ENCODE peak calls at places on chromosomes 7 and 10, in six cellular contexts. Q is HCT116, J is gastrocnemius medialis, G is right lobe of liver, L is IMR-90, U is upper lobe of left lung. D is an unnamed sample.
A peak's percentile ranks its signal among the peaks of the same experiment; 100 is the strongest.

GRCh38 chr10:19707376-19707775 is 108.9 kb upstream of the PLXDC2 start:
- ATAC-seq in J (no peak), U (no peak), G (no peak), Q (no peak), L (no peak), D (no peak)

GRCh38 chr10:60170250-60170649 is 219.4 kb downstream of the ANK3 start:
- ATAC-seq in U (no peak), J (no peak), L (peak; percentile 96), Q (no peak), G (no peak), D (no peak)

GRCh38 chr7:31464601-31465000 is 49.3 kb upstream of the ITPRID1 start:
- ATAC-seq in Q (no peak), J (no peak), L (no peak), U (no peak), G (no peak), D (no peak)

GRCh38 chr10:65294329-65294728 is 1631.5 kb upstream of the LRRTM3 start:
- ATAC-seq in Q (no peak), L (no peak), U (no peak), G (peak; percentile 51), J (no peak), D (no peak)

GRCh38 chr10:124497196-124497990 is 35.8 kb downstream of the LHPP start:
- ATAC-seq in G (no peak), U (no peak), Q (no peak), L (no peak), J (no peak), D (no peak)

GRCh38 chr10:30365278-30365677 is 16.2 kb upstream of the MTPAP start:
- ATAC-seq in G (no peak), L (no peak), Q (peak; percentile 79), U (no peak), J (no peak), D (no peak)

GRCh38 chr10:67156239-67156638 is 230.4 kb downstream of the LRRTM3 start:
- ATAC-seq in J (no peak), G (no peak), Q (no peak), L (no peak), U (no peak), D (no peak)

GRCh38 chr7:69922011-69922803 is 323.9 kb downstream of the AUTS2 start:
- ATAC-seq in L (no peak), J (no peak), G (no peak), U (no peak), Q (no peak), D (no peak)

GRCh38 chr7:10237306-10237705 is 736.4 kb upstream of the PHF14 start:
- ATAC-seq in Q (no peak), U (no peak), G (peak; percentile 91), L (no peak), J (no peak), D (no peak)

DNA sequence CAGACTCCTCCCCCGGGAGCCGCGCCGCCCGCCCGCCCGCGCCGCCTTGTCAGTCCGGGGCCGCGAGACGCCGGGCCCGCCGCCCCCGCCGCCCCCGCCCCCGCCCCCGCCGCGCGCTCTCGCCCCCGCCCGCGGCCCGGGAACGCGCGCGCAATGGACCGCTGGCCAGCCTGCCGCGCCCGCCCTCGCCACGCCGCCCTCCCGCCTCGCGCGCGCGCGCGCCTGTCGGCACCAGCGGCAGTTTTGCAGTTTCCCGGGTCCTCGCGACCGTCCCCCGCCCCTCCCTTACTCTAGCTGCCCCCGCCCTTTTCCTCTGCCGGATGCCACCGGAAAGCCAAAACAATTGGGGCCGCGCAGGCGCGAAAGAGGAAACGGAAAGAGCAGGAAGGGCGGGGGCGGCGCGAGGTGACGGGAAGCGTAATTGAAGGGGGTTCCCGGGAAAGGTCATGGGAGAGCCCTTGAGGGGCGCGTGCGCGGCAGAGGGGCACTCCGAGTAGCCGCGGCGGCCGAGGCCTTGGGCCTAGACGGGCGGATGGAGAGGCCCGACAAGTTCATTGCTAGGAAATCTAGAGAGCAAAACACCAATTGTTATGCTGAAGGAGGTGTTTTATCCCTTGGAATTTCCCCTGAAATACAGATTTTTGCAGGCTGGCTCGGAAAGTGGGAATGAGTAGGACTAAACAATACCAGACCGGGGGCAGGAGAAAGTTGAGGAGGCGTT is 400 bp upstream of the KBTBD2 start:
- ATAC-seq in Q (peak; percentile 71), J (peak; percentile 70), L (peak; percentile 79), G (peak; percentile 82), U (peak; percentile 92), D (peak; percentile 88)
- TF ChIP-seq POLR2A in Q (peak; percentile 10), J (peak; percentile 35), L (peak; percentile 39), G (peak; percentile 74), U (peak; percentile 89), D (peak; percentile 74)

DNA sequence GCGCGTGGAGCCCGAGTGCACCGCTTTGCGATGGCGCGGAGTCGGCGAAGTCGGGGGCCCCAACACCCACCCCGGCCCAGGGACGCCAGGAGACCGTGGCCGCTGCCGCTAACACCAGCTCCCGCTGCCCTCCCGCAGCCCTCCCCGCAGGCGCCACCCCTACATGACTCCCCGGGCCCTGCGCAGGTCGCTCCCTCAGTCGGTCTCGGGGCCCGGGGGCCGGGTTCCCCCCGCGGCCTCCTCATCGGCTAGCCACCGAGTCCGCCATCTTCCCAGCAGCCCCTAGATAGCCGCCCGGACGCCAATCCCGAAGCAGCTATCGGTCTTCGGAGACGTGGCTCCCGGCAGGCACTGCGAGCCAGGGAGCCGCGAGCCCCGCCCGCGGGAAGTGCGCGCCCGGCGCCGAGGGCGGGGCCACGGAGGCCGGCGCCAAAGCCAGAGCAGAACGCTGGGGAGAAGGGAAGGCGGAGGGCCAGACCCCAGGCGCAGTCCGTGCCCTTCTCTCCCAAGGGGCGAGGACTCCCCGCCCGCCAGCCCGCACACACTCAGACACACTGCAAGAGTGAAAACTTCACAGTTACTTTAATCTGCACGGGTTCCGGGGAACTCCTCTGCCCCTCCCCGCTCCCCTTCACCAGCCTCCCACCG is at the start of gene FASTK:
- ATAC-seq in Q (peak; percentile 68), U (peak; percentile 94), G (peak; percentile 88), L (peak; percentile 78), J (peak; percentile 85), D (peak; percentile 87)
- TF ChIP-seq POLR2A in Q (peak; percentile 88), U (peak; percentile 77), G (peak; percentile 67), L (peak; percentile 79), J (peak; percentile 70), D (peak; percentile 64)

GRCh38 chr7:33707427-33707826 is 197.9 kb upstream of the BMPER start:
- ATAC-seq in Q (no peak), L (no peak), J (no peak), U (peak; percentile 31), G (peak; percentile 15), D (no peak)
- TF ChIP-seq POLR2A in Q (no peak), L (no peak), J (no peak), U (no peak), G (no peak), D (no peak)

GRCh38 chr7:2372724-2373123 is 18.1 kb downstream of the EIF3B start:
- ATAC-seq in G (no peak), L (no peak), J (no peak), U (no peak), Q (peak; percentile 37), D (no peak)
- TF ChIP-seq POLR2A in G (no peak), L (no peak), J (no peak), U (no peak), Q (no peak), D (no peak)

DNA sequence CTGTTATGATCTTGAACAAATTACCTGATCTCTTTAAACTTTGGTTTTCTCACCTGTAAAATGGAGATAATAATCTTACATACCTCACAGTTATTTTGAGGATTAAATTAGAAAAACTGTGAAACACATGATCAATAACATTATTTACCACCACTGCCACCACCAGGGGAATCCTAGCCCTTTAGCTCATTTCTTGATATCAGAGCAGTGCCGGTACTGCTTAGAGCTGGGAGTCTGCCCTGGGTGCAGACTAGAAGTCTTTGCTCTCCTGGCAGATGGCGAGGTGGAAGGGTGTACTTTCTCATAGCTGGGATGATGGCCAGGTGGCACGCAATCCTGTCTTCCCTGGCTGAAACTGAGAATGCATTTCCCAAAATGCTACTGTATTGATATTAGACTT is 12.7 kb upstream of the EFCAB10 start:
- ATAC-seq in L (no peak), U (no peak), Q (no peak), G (peak; percentile 87), J (no peak), D (no peak)
- TF ChIP-seq POLR2A in L (no peak), U (no peak), Q (no peak), G (no peak), J (no peak), D (no peak)

GRCh38 chr7:92076509-92076908 is 57.8 kb downstream of the CYP51A1 start:
- ATAC-seq in U (peak; percentile 43), G (no peak), Q (peak; percentile 92), J (no peak), L (no peak), D (no peak)
- TF ChIP-seq POLR2A in U (no peak), G (no peak), Q (no peak), J (no peak), L (no peak), D (no peak)

GRCh38 chr7:26188291-26188999 is 12.1 kb downstream of the HNRNPA2B1 start:
- ATAC-seq in L (no peak), U (no peak), Q (peak; percentile 3), G (no peak), J (no peak), D (no peak)

GRCh38 chr7:26189697-26190096 is 10.8 kb downstream of the HNRNPA2B1 start:
- ATAC-seq in J (no peak), U (no peak), Q (no peak), L (no peak), G (no peak), D (no peak)

GRCh38 chr7:26189000-26189539 is 11.5 kb downstream of the HNRNPA2B1 start:
- ATAC-seq in Q (no peak), L (no peak), G (no peak), U (no peak), J (no peak), D (no peak)

GRCh38 chr7:26186364-26187311 is 13.9 kb downstream of the HNRNPA2B1 start:
- ATAC-seq in J (no peak), Q (peak; percentile 7), G (no peak), U (peak; percentile 17), L (no peak), D (no peak)

GRCh38 chr7:26187380-26188290 is 12.9 kb downstream of the HNRNPA2B1 start:
- ATAC-seq in U (peak; percentile 12), J (no peak), L (no peak), G (no peak), Q (peak; percentile 43), D (no peak)
- TF ChIP-seq POLR2A in U (peak; percentile 23), J (no peak), L (peak; percentile 70), G (peak; percentile 16), Q (no peak), D (no peak)

GRCh38 chr10:1142596-1142995 is 86.4 kb downstream of the WDR37 start:
- ATAC-seq in U (no peak), G (no peak), L (no peak), Q (peak; percentile 82), J (no peak), D (no peak)
- TF ChIP-seq POLR2A in U (no peak), G (no peak), L (no peak), Q (no peak), J (no peak), D (no peak)

GRCh38 chr10:104120903-104121484 is 977 bp upstream of the SFR1 start:
- ATAC-seq in U (peak; percentile 89), Q (peak; percentile 31), J (peak; percentile 76), G (peak; percentile 57), L (peak; percentile 34), D (peak; percentile 78)
- TF ChIP-seq POLR2A in U (peak; percentile 45), Q (peak; percentile 40), J (no peak), G (no peak), L (peak; percentile 25), D (no peak)

GRCh38 chr7:44112231-44112996 is 8.3 kb downstream of the AEBP1 start:
- ATAC-seq in J (no peak), U (no peak), L (no peak), Q (peak; percentile 8), G (no peak), D (no peak)
- TF ChIP-seq POLR2A in J (no peak), U (no peak), L (no peak), Q (no peak), G (no peak), D (no peak)